ENCODE peak calls at places on chromosomes 2 and 18, in seven cellular contexts. One of them, this sample, is unnamed.

GRCh38 chr2:151560289-151560688 is 150.6 kb downstream of the RIF1 start:
- DNase-seq in WTC11: no peak
- DNase-seq in OCI-LY7: peak
- DNase-seq in cardiac muscle cell: peak
- DNase-seq in CD8-positive, alpha-beta T cell: no peak
- DNase-seq in GM13977: no peak
- DNase-seq in cardiac fibroblast: peak
- DNase-seq in this sample: no peak

GRCh38 chr18:58567453-58568196 is 61.3 kb downstream of the ALPK2 start:
- DNase-seq in WTC11: no peak
- DNase-seq in OCI-LY7: no peak
- DNase-seq in cardiac muscle cell: peak
- DNase-seq in CD8-positive, alpha-beta T cell: no peak
- DNase-seq in GM13977: no peak
- DNase-seq in cardiac fibroblast: peak
- DNase-seq in this sample: no peak

GRCh38 chr2:134087371-134087921 is 166.4 kb upstream of the MGAT5 start:
- DNase-seq in WTC11: no peak
- DNase-seq in OCI-LY7: no peak
- DNase-seq in cardiac muscle cell: no peak
- DNase-seq in CD8-positive, alpha-beta T cell: no peak
- DNase-seq in GM13977: peak
- DNase-seq in cardiac fibroblast: no peak
- DNase-seq in this sample: peak

GRCh38 chr18:8322486-8322885 is 286.8 kb upstream of the RAB12 start:
- DNase-seq in WTC11: no peak
- DNase-seq in OCI-LY7: no peak
- DNase-seq in cardiac muscle cell: no peak
- DNase-seq in CD8-positive, alpha-beta T cell: no peak
- DNase-seq in GM13977: no peak
- DNase-seq in cardiac fibroblast: no peak
- DNase-seq in this sample: no peak

GRCh38 chr2:180625006-180625844 is 355.2 kb upstream of the UBE2E3 start:
- DNase-seq in WTC11: no peak
- DNase-seq in OCI-LY7: no peak
- DNase-seq in cardiac muscle cell: peak
- DNase-seq in CD8-positive, alpha-beta T cell: no peak
- DNase-seq in GM13977: no peak
- DNase-seq in cardiac fibroblast: peak
- DNase-seq in this sample: no peak

GRCh38 chr18:50286391-50287027 is 983 bp downstream of the CXXC1 start:
- DNase-seq in WTC11: peak
- DNase-seq in OCI-LY7: peak
- DNase-seq in cardiac muscle cell: peak
- DNase-seq in CD8-positive, alpha-beta T cell: peak
- DNase-seq in GM13977: no peak
- DNase-seq in cardiac fibroblast: peak
- DNase-seq in this sample: peak

GRCh38 chr2:121068851-121069250 is 216.2 kb downstream of the TFCP2L1 start:
- DNase-seq in WTC11: no peak
- DNase-seq in OCI-LY7: no peak
- DNase-seq in cardiac muscle cell: no peak
- DNase-seq in CD8-positive, alpha-beta T cell: no peak
- DNase-seq in GM13977: no peak
- DNase-seq in cardiac fibroblast: no peak
- DNase-seq in this sample: no peak

GRCh38 chr2:232955856-232956255 is 57.2 kb downstream of the NGEF start:
- DNase-seq in WTC11: no peak
- DNase-seq in OCI-LY7: peak
- DNase-seq in cardiac muscle cell: no peak
- DNase-seq in CD8-positive, alpha-beta T cell: no peak
- DNase-seq in GM13977: no peak
- DNase-seq in cardiac fibroblast: no peak
- DNase-seq in this sample: no peak

GRCh38 chr18:28588884-28589549 is 412.1 kb upstream of the CDH2 start:
- DNase-seq in WTC11: no peak
- DNase-seq in OCI-LY7: no peak
- DNase-seq in cardiac muscle cell: no peak
- DNase-seq in CD8-positive, alpha-beta T cell: no peak
- DNase-seq in GM13977: no peak
- DNase-seq in cardiac fibroblast: peak
- DNase-seq in this sample: no peak

GRCh38 chr2:20304411-20304810 is 46.2 kb downstream of the PUM2 start:
- DNase-seq in WTC11: no peak
- DNase-seq in OCI-LY7: no peak
- DNase-seq in cardiac muscle cell: no peak
- DNase-seq in CD8-positive, alpha-beta T cell: no peak
- DNase-seq in GM13977: no peak
- DNase-seq in cardiac fibroblast: no peak
- DNase-seq in this sample: no peak

GRCh38 chr18:45085916-45086624 is 405.4 kb downstream of the SETBP1 start:
- DNase-seq in WTC11: no peak
- DNase-seq in OCI-LY7: no peak
- DNase-seq in cardiac muscle cell: no peak
- DNase-seq in CD8-positive, alpha-beta T cell: no peak
- DNase-seq in GM13977: no peak
- DNase-seq in cardiac fibroblast: no peak
- DNase-seq in this sample: no peak

GRCh38 chr2:233025706-233026105 is 6.8 kb upstream of the NEU2 start:
- DNase-seq in WTC11: no peak
- DNase-seq in OCI-LY7: no peak
- DNase-seq in cardiac muscle cell: peak
- DNase-seq in CD8-positive, alpha-beta T cell: no peak
- DNase-seq in GM13977: no peak
- DNase-seq in cardiac fibroblast: peak
- DNase-seq in this sample: no peak

GRCh38 chr2:26693287-26693849 is 846 bp downstream of the KCNK3 start:
- DNase-seq in WTC11: no peak
- DNase-seq in OCI-LY7: no peak
- DNase-seq in cardiac muscle cell: no peak
- DNase-seq in CD8-positive, alpha-beta T cell: no peak
- DNase-seq in GM13977: peak
- DNase-seq in cardiac fibroblast: no peak
- DNase-seq in this sample: no peak

GRCh38 chr2:101873543-101873942 is 118.2 kb upstream of the IL1R2 start:
- DNase-seq in WTC11: no peak
- DNase-seq in OCI-LY7: peak
- DNase-seq in cardiac muscle cell: no peak
- DNase-seq in CD8-positive, alpha-beta T cell: no peak
- DNase-seq in GM13977: peak
- DNase-seq in cardiac fibroblast: no peak
- DNase-seq in this sample: peak
- TF ChIP-seq CTCF in WTC11: no peak
- TF ChIP-seq CTCF in OCI-LY7: peak
- TF ChIP-seq CTCF in cardiac muscle cell: peak
- TF ChIP-seq CTCF in CD8-positive, alpha-beta T cell: no peak
- TF ChIP-seq CTCF in GM13977: peak
- TF ChIP-seq CTCF in cardiac fibroblast: no peak
- TF ChIP-seq CTCF in this sample: no peak

GRCh38 chr2:28094794-28095193 is 204.3 kb downstream of the BABAM2 start:
- DNase-seq in WTC11: no peak
- DNase-seq in OCI-LY7: no peak
- DNase-seq in cardiac muscle cell: no peak
- DNase-seq in CD8-positive, alpha-beta T cell: no peak
- DNase-seq in GM13977: no peak
- DNase-seq in cardiac fibroblast: peak
- DNase-seq in this sample: no peak

GRCh38 chr2:28095622-28096021 is 205.1 kb downstream of the BABAM2 start:
- DNase-seq in WTC11: no peak
- DNase-seq in OCI-LY7: no peak
- DNase-seq in cardiac muscle cell: no peak
- DNase-seq in CD8-positive, alpha-beta T cell: no peak
- DNase-seq in GM13977: no peak
- DNase-seq in cardiac fibroblast: no peak
- DNase-seq in this sample: no peak

GRCh38 chr2:28096421-28096820 is 205.9 kb downstream of the BABAM2 start:
- DNase-seq in WTC11: no peak
- DNase-seq in OCI-LY7: no peak
- DNase-seq in cardiac muscle cell: peak
- DNase-seq in CD8-positive, alpha-beta T cell: no peak
- DNase-seq in GM13977: no peak
- DNase-seq in cardiac fibroblast: peak
- DNase-seq in this sample: no peak

GRCh38 chr2:28093768-28094167 is 203.2 kb downstream of the BABAM2 start:
- DNase-seq in WTC11: no peak
- DNase-seq in OCI-LY7: no peak
- DNase-seq in cardiac muscle cell: no peak
- DNase-seq in CD8-positive, alpha-beta T cell: no peak
- DNase-seq in GM13977: no peak
- DNase-seq in cardiac fibroblast: no peak
- DNase-seq in this sample: no peak

GRCh38 chr2:28093308-28093707 is 202.8 kb downstream of the BABAM2 start:
- DNase-seq in WTC11: no peak
- DNase-seq in OCI-LY7: no peak
- DNase-seq in cardiac muscle cell: no peak
- DNase-seq in CD8-positive, alpha-beta T cell: no peak
- DNase-seq in GM13977: no peak
- DNase-seq in cardiac fibroblast: no peak
- DNase-seq in this sample: no peak
- TF ChIP-seq CTCF in WTC11: no peak
- TF ChIP-seq CTCF in OCI-LY7: no peak
- TF ChIP-seq CTCF in cardiac muscle cell: no peak
- TF ChIP-seq CTCF in CD8-positive, alpha-beta T cell: no peak
- TF ChIP-seq CTCF in GM13977: no peak
- TF ChIP-seq CTCF in cardiac fibroblast: no peak
- TF ChIP-seq CTCF in this sample: no peak

DNA sequence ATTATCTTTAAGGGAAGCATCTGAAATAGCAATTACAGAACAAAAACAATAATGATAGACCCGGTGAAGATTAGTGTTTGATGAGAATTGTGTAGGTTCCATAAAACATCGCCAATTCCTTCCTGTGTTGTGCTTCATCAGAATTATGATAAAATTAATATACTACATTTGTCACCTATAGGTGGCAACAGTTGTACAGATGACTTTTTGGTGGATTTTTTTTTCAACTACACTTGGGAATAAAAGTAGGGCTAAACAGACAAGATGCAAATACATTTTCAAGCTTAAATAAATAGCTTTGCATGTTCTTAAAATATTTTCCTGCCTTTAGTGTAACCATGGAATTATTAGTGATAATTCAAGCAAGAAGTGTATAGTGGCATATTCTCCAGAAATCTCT is 7.0 kb upstream of the LYPD1 start:
- DNase-seq in WTC11: no peak
- DNase-seq in OCI-LY7: no peak
- DNase-seq in cardiac muscle cell: no peak
- DNase-seq in CD8-positive, alpha-beta T cell: no peak
- DNase-seq in GM13977: no peak
- DNase-seq in cardiac fibroblast: no peak
- DNase-seq in this sample: no peak
- TF ChIP-seq CTCF in WTC11: no peak
- TF ChIP-seq CTCF in OCI-LY7: peak
- TF ChIP-seq CTCF in cardiac muscle cell: no peak
- TF ChIP-seq CTCF in CD8-positive, alpha-beta T cell: no peak
- TF ChIP-seq CTCF in GM13977: no peak
- TF ChIP-seq CTCF in cardiac fibroblast: no peak
- TF ChIP-seq CTCF in this sample: no peak

DNA sequence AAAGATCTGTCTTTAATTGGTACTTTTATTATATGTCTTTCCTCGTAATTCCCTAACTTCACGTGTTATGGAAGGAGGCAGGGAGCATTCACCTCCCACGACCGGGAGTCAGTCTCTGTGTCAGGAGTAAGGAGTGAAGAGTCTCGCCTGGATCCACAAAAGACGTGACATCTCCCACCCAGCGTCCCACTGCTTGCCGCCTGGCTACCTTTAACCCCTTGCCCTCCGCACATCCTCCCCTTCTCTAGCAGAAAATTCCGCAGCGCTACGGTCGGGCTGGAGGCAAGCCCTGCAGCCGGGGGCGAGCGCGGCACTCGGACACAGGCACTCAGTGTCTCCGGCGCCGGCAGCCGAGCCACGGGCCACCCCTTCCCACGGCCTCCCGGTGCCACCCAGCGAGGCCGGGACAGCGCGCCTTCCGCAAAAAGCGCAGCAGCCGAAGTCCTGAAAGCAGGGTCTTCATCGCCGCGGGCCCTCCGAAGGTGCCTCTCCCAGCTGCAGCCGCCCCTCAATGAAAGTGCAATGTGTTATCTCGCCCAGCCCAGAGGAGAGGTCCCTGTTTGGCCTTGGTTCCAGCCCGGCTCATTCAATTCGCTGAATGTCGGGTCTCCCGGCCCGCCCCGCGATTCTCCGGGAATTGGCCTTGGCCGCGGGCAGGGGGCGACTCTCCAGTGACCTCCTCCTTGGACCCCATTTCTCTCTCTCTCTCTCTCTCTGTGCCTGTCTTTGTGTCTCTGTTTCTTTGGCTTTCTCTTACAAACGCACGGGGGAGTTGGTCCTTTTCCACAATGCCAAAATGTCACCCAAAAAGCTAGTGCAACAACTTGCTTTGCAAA is 1.2 kb downstream of the DLGAP1 start:
- DNase-seq in WTC11: peak
- DNase-seq in OCI-LY7: no peak
- DNase-seq in cardiac muscle cell: no peak
- DNase-seq in CD8-positive, alpha-beta T cell: no peak
- DNase-seq in GM13977: peak
- DNase-seq in cardiac fibroblast: no peak
- DNase-seq in this sample: peak
- TF ChIP-seq CTCF in WTC11: no peak
- TF ChIP-seq CTCF in OCI-LY7: no peak
- TF ChIP-seq CTCF in cardiac muscle cell: no peak
- TF ChIP-seq CTCF in CD8-positive, alpha-beta T cell: no peak
- TF ChIP-seq CTCF in GM13977: no peak
- TF ChIP-seq CTCF in cardiac fibroblast: no peak
- TF ChIP-seq CTCF in this sample: no peak

GRCh38 chr2:217919204-217919603 is 83.6 kb downstream of the TNS1 start:
- DNase-seq in WTC11: no peak
- DNase-seq in OCI-LY7: no peak
- DNase-seq in cardiac muscle cell: no peak
- DNase-seq in CD8-positive, alpha-beta T cell: no peak
- DNase-seq in GM13977: no peak
- DNase-seq in cardiac fibroblast: no peak
- DNase-seq in this sample: no peak

GRCh38 chr2:217920879-217921603 is 81.8 kb downstream of the TNS1 start:
- DNase-seq in WTC11: no peak
- DNase-seq in OCI-LY7: no peak
- DNase-seq in cardiac muscle cell: peak
- DNase-seq in CD8-positive, alpha-beta T cell: no peak
- DNase-seq in GM13977: no peak
- DNase-seq in cardiac fibroblast: peak
- DNase-seq in this sample: no peak

GRCh38 chr2:217916504-217917254 is 86.1 kb downstream of the TNS1 start:
- DNase-seq in WTC11: no peak
- DNase-seq in OCI-LY7: no peak
- DNase-seq in cardiac muscle cell: no peak
- DNase-seq in CD8-positive, alpha-beta T cell: no peak
- DNase-seq in GM13977: no peak
- DNase-seq in cardiac fibroblast: no peak
- DNase-seq in this sample: no peak

GRCh38 chr2:217919781-217920351 is 82.9 kb downstream of the TNS1 start:
- DNase-seq in WTC11: no peak
- DNase-seq in OCI-LY7: no peak
- DNase-seq in cardiac muscle cell: peak
- DNase-seq in CD8-positive, alpha-beta T cell: no peak
- DNase-seq in GM13977: no peak
- DNase-seq in cardiac fibroblast: peak
- DNase-seq in this sample: no peak

GRCh38 chr2:217918220-217919024 is 84.4 kb downstream of the TNS1 start:
- DNase-seq in WTC11: peak
- DNase-seq in OCI-LY7: no peak
- DNase-seq in cardiac muscle cell: no peak
- DNase-seq in CD8-positive, alpha-beta T cell: no peak
- DNase-seq in GM13977: no peak
- DNase-seq in cardiac fibroblast: no peak
- DNase-seq in this sample: no peak
- TF ChIP-seq CTCF in WTC11: no peak
- TF ChIP-seq CTCF in OCI-LY7: no peak
- TF ChIP-seq CTCF in cardiac muscle cell: no peak
- TF ChIP-seq CTCF in CD8-positive, alpha-beta T cell: no peak
- TF ChIP-seq CTCF in GM13977: peak
- TF ChIP-seq CTCF in cardiac fibroblast: peak
- TF ChIP-seq CTCF in this sample: no peak